ENCODE peak calls at places on chromosomes 4 and X, in six cellular contexts. P is PC-3, G is skeletal muscle cell, B is breast epithelium, M is uterus, A is KG1. L is an unnamed sample.

GRCh38 chrX:1262369-1262768 is 6.2 kb upstream of the CSF2RA start:
- DNase-seq in P (no peak), G (no peak), B (no peak), M (no peak), A (no peak), L (no peak)

GRCh38 chr4:55398966-55399365 is 3.2 kb downstream of the TMEM165 start:
- DNase-seq in P (no peak), G (no peak), B (no peak), M (no peak), A (no peak), L (no peak)

GRCh38 chr4:3366893-3367775 is 74.3 kb downstream of the RGS12 start:
- DNase-seq in P (no peak), G (no peak), B (no peak), M (no peak), A (no peak), L (no peak)

GRCh38 chrX:124555036-124555595 is 208.8 kb downstream of the SH2D1A start:
- DNase-seq in P (peak; percentile 77), G (peak; percentile 83), B (no peak), M (no peak), A (no peak), L (no peak)

GRCh38 chr4:17265139-17265538 is 246.8 kb downstream of the QDPR start:
- DNase-seq in P (no peak), G (no peak), B (no peak), M (no peak), A (no peak), L (no peak)

GRCh38 chrX:107154787-107155620 is 36.4 kb upstream of the RBM41 start:
- DNase-seq in P (peak; percentile 81), G (peak; percentile 38), B (no peak), M (no peak), A (no peak), L (no peak)

GRCh38 chr4:72209600-72209999 is 177.8 kb downstream of the NPFFR2 start:
- DNase-seq in P (peak; percentile 87), G (no peak), B (no peak), M (no peak), A (no peak), L (no peak)

GRCh38 chr4:101693842-101694398 is 96.6 kb upstream of the BANK1 start:
- DNase-seq in P (peak; percentile 64), G (no peak), B (no peak), M (no peak), A (no peak), L (no peak)

GRCh38 chrX:110748256-110748811 is 47.3 kb downstream of the CHRDL1 start:
- DNase-seq in P (no peak), G (no peak), B (no peak), M (no peak), A (peak; percentile 4), L (no peak)

GRCh38 chrX:107978707-107979307 is 3.4 kb downstream of the TEX13B start:
- DNase-seq in P (peak; percentile 66), G (no peak), B (no peak), M (no peak), A (no peak), L (no peak)

GRCh38 chr4:70818921-70819320 is 20.8 kb downstream of the GRSF1 start:
- DNase-seq in P (no peak), G (no peak), B (no peak), M (no peak), A (no peak), L (no peak)

GRCh38 chr4:151728679-151729078 is 32.1 kb downstream of the GATB start:
- DNase-seq in P (no peak), G (no peak), B (no peak), M (no peak), A (no peak), L (no peak)

GRCh38 chrX:68832516-68833447 is 4.0 kb downstream of the EFNB1 start:
- DNase-seq in P (no peak), G (no peak), B (no peak), M (peak; percentile 14), A (no peak), L (no peak)

GRCh38 chrX:51569561-51569960 is 49.2 kb downstream of the CENPVL3 start:
- DNase-seq in P (peak; percentile 42), G (no peak), B (no peak), M (no peak), A (no peak), L (no peak)

GRCh38 chr4:47463235-47463956 is at the start of gene COMMD8:
- DNase-seq in P (peak; percentile 82), G (peak; percentile 84), B (peak; percentile 94), M (peak; percentile 97), A (peak; percentile 94), L (peak; percentile 92)

GRCh38 chr4:145755802-145756201 is 75.9 kb downstream of the C4orf51 start:
- DNase-seq in P (no peak), G (no peak), B (no peak), M (no peak), A (no peak), L (no peak)

GRCh38 chrX:78652971-78653822 is 5.9 kb downstream of the RTL3 start:
- DNase-seq in P (peak; percentile 88), G (peak; percentile 58), B (no peak), M (no peak), A (peak; percentile 10), L (peak; percentile 76)

GRCh38 chr4:3654036-3654807 is 112.0 kb upstream of the ADRA2C start:
- DNase-seq in P (no peak), G (no peak), B (no peak), M (no peak), A (no peak), L (no peak)

GRCh38 chr4:8862334-8862733 is 9.3 kb downstream of the HMX1 start:
- DNase-seq in P (no peak), G (no peak), B (no peak), M (no peak), A (no peak), L (no peak)

GRCh38 chrX:44954562-44954961 is 81.6 kb downstream of the KDM6A start:
- DNase-seq in P (peak; percentile 14), G (no peak), B (no peak), M (no peak), A (no peak), L (no peak)

GRCh38 chrX:122622800-122623199 is 561.3 kb upstream of the GRIA3 start:
- DNase-seq in P (no peak), G (no peak), B (no peak), M (no peak), A (no peak), L (no peak)

GRCh38 chr4:99207911-99208718 is 10.9 kb downstream of the ADH6 start:
- DNase-seq in P (no peak), G (no peak), B (no peak), M (no peak), A (no peak), L (no peak)

GRCh38 chrX:40784516-40785151 is 49.3 kb upstream of the MED14 start:
- DNase-seq in P (peak; percentile 81), G (no peak), B (no peak), M (no peak), A (no peak), L (no peak)

GRCh38 chr4:8157496-8157895 is 1.1 kb downstream of the ABLIM2 start:
- DNase-seq in P (no peak), G (no peak), B (no peak), M (peak; percentile 31), A (no peak), L (no peak)

GRCh38 chrX:52363247-52363883 is 5.5 kb upstream of the XAGE2 start:
- DNase-seq in P (no peak), G (no peak), B (no peak), M (no peak), A (no peak), L (peak; percentile 16)

GRCh38 chr4:3860913-3861636 is 94.9 kb downstream of the ADRA2C start:
- DNase-seq in P (no peak), G (no peak), B (no peak), M (no peak), A (no peak), L (no peak)

GRCh38 chr4:119227690-119228089 is 15.2 kb downstream of the USP53 start:
- DNase-seq in P (no peak), G (no peak), B (no peak), M (no peak), A (no peak), L (no peak)

GRCh38 chrX:129769467-129770154 is 10.1 kb upstream of the SASH3 start:
- DNase-seq in P (no peak), G (no peak), B (no peak), M (no peak), A (peak; percentile 86), L (peak; percentile 87)

L was measured in GDM1.